ENCODE peak calls at places on chromosomes 4 and X, in four cellular contexts. T, U, V and S are unnamed samples.

GRCh38 chrX:45077748-45078424 is 122.8 kb downstream of the DIPK2B start:
- DNase-seq in T (no peak), U (no peak), V (no peak), S (no peak)

GRCh38 chr4:148341980-148342800 is 100.0 kb downstream of the NR3C2 start:
- DNase-seq in T (no peak), U (no peak), V (no peak), S (no peak)

GRCh38 chrX:110173192-110174175 is 144.4 kb downstream of the AMMECR1 start:
- DNase-seq in T (peak; percentile 86), U (no peak), V (no peak), S (no peak)

GRCh38 chrX:54529166-54529558 is 857 bp upstream of the GNL3L start:
- DNase-seq in T (no peak), U (no peak), V (no peak), S (peak; percentile 2)

GRCh38 chr4:153137168-153137567 is 67.1 kb upstream of the TRIM2 start:
- DNase-seq in T (peak; percentile 73), U (peak; percentile 46), V (no peak), S (no peak)

GRCh38 chrX:68896581-68896980 is 67.8 kb downstream of the EFNB1 start:
- DNase-seq in T (no peak), U (no peak), V (no peak), S (no peak)

GRCh38 chrX:66677430-66677829 is 38.6 kb upstream of the EDA2R start:
- DNase-seq in T (no peak), U (no peak), V (no peak), S (no peak)

GRCh38 chrX:46573331-46573895 is at the start of gene CHST7:
- DNase-seq in T (peak; percentile 76), U (peak; percentile 36), V (peak; percentile 10), S (peak; percentile 72)

GRCh38 chrX:85109235-85109634 is 105.6 kb downstream of the APOOL start:
- DNase-seq in T (peak; percentile 31), U (no peak), V (peak; percentile 3), S (no peak)

GRCh38 chr4:185656467-185656890 is 121.2 kb upstream of the PDLIM3 start:
- DNase-seq in T (peak; percentile 4), U (peak; percentile 52), V (peak; percentile 47), S (no peak)

GRCh38 chrX:71870337-71871098 is 40.1 kb upstream of the NHSL2 start:
- DNase-seq in T (peak; percentile 55), U (no peak), V (no peak), S (peak; percentile 44)

GRCh38 chrX:5474282-5474681 is 754.4 kb downstream of the NLGN4X start:
- DNase-seq in T (peak; percentile 4), U (no peak), V (no peak), S (no peak)

GRCh38 chr4:139633195-139633594 is 32.4 kb upstream of the MGST2 start:
- DNase-seq in T (peak; percentile 11), U (no peak), V (no peak), S (no peak)

GRCh38 chr4:168336837-168337549 is 18.4 kb upstream of the DDX60 start:
- DNase-seq in T (no peak), U (no peak), V (no peak), S (no peak)

GRCh38 chr4:32697281-32697814 is 1977.2 kb downstream of the PCDH7 start:
- DNase-seq in T (no peak), U (no peak), V (no peak), S (no peak)

GRCh38 chr4:78220283-78220682 is 163.2 kb downstream of the FRAS1 start:
- DNase-seq in T (peak; percentile 2), U (no peak), V (no peak), S (no peak)

GRCh38 chrX:46381630-46382029 is 163.6 kb downstream of the ZNF674 start:
- DNase-seq in T (peak; percentile 46), U (no peak), V (no peak), S (peak; percentile 23)

GRCh38 chr4:143035661-143036060 is 149.1 kb upstream of the USP38 start:
- DNase-seq in T (no peak), U (no peak), V (no peak), S (no peak)

GRCh38 chr4:47075241-47075640 is 43.9 kb downstream of the GABRB1 start:
- DNase-seq in T (peak; percentile 51), U (no peak), V (no peak), S (no peak)

GRCh38 chrX:9569875-9570274 is 105.0 kb downstream of the TBL1X start:
- DNase-seq in T (no peak), U (peak; percentile 25), V (no peak), S (no peak)

DNA sequence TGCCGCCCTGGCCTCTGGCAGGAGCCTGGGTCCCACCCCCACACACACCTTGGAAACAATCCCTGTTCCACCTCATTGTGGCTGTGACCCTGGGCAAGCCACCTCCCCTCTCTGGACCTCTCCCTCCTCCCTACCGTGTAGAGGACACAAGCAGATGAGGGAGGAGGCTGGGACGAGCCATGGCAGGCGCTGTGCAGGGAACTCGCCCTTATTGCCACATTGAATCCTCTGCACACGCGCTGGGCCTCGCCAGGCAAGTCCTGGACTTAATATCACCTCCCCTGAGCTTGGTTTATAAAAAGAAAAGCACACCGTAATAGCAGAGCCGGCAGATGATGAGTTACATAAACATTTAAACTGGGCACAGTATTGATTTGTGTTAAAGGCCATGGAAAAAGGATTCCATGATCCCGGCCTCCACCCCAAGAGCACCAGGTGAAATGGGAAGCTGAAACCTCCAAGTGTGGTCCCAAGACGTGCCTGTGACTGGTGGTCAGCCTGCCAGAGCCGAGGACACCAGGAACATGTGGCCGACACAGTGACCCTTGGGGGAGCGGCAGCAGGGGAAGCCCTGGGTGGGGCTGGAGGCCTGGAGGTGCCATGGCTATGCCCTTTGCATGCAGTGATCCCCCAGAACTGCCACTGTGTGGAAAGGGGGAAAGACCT is 81.1 kb downstream of the PPP2R2C start:
- DNase-seq in T (peak; percentile 25), U (no peak), V (no peak), S (no peak)
- H3K27me3 ChIP-seq in T (no peaks in the 10 kb centered on the region), U (peaks cover under 1% of the 10 kb centered on the region), V (no peaks in the 10 kb centered on the region), S (no peaks in the 10 kb centered on the region)

GRCh38 chrX:147914609-147915008 is 2.9 kb downstream of the FMR1 start:
- DNase-seq in T (no peak), U (no peak), V (no peak), S (no peak)
- H3K4me1 ChIP-seq in T (peaks cover 15% of the 10 kb centered on the region), U (no peaks in the 10 kb centered on the region), V (no peaks in the 10 kb centered on the region), S (peaks cover 15% of the 10 kb centered on the region)

DNA sequence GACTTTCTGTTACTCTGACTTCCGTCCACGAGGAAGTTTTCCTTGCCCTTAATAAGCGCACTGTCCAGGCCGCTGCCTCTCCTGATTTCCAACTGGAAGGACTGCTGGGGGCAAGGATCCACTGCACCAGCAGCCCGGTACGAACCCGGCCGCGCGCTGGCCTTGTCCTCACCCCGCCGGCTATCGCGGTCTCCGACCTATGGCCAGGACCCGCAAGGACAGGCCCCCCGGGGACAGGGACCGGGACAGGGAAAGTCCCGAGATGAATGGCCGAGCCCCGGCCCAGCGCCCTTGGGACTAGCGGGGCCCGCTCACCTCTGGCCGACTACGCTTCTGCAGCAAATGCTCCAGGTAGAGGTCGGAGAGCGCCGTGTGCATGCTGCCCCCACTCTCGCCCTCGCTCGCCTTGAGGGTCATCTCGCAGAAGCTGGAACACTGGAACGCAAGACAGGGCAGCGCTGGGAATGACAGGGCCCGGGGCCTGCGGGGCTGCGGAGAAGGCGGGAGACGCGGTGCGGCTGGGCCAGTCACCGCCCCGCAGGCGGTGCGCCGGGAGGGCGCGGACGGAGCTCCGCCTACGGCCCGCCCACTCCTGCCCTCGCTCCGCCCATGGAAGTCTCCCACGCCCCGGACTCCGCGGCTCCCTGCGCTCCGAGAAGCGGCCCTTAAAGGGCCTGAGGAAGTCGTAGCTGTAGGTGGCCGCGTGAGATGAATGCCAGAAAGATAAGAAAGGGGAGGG is at the start of gene MPP1:
- DNase-seq in T (peak; percentile 86), U (peak; percentile 32), V (peak; percentile 70), S (peak; percentile 75)
- H3K27me3 ChIP-seq in T (no peaks in the 10 kb centered on the region), U (peaks cover 4% of the 10 kb centered on the region), V (no peaks in the 10 kb centered on the region), S (no peaks in the 10 kb centered on the region)

DNA sequence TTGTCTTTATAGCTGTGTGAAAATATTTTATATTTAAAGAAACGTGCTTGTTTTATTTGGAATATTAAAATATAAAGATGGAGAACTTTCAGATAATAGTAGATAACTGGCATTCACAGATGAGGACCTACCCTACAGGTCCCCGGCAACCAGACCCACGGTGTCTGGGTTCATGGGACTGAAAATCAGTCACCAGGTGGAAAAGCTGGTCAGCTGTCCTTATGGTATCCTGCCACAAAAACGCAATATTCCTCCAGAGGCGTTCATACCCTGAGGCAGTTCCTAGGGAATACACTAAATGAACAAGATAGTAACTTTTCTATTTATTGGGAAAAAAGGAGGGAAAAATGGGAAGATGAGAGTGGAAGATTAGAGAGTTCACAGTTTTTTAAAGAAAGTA is 1.2 kb downstream of the TLR6 start:
- DNase-seq in T (no peak), U (no peak), V (no peak), S (no peak)
- H3K4me1 ChIP-seq in T (peaks cover 15% of the 10 kb centered on the region), U (no peaks in the 10 kb centered on the region), V (no peaks in the 10 kb centered on the region), S (no peaks in the 10 kb centered on the region)

GRCh38 chrX:154821523-154821922 is 12.9 kb downstream of the SMIM9 start:
- DNase-seq in T (no peak), U (no peak), V (no peak), S (no peak)

GRCh38 chrX:154815274-154815818 is 10.1 kb upstream of the MPP1 start:
- DNase-seq in T (no peak), U (no peak), V (no peak), S (no peak)

GRCh38 chrX:154818916-154819770 is 13.9 kb upstream of the MPP1 start:
- DNase-seq in T (no peak), U (no peak), V (no peak), S (no peak)

GRCh38 chrX:154822029-154822428 is 12.4 kb downstream of the SMIM9 start:
- DNase-seq in T (no peak), U (no peak), V (no peak), S (no peak)

GRCh38 chrX:154819771-154820341 is 14.6 kb upstream of the MPP1 start:
- DNase-seq in T (no peak), U (no peak), V (no peak), S (no peak)
- H3K27me3 ChIP-seq in T (no peaks in the 10 kb centered on the region), U (peaks cover 11% of the 10 kb centered on the region), V (no peaks in the 10 kb centered on the region), S (no peaks in the 10 kb centered on the region)

GRCh38 chr4:7051144-7051495 is 7.9 kb downstream of the TADA2B start:
- DNase-seq in T (no peak), U (no peak), V (no peak), S (no peak)
- H3K4me1 ChIP-seq in T (peaks cover 6% of the 10 kb centered on the region), U (peaks cover 4% of the 10 kb centered on the region), V (peaks cover 24% of the 10 kb centered on the region), S (no peaks in the 10 kb centered on the region)

GRCh38 chr4:48147621-48148020 is 13.6 kb upstream of the TXK start:
- DNase-seq in T (no peak), U (no peak), V (no peak), S (no peak)
- H3K27me3 ChIP-seq in T (no peaks in the 10 kb centered on the region), U (no peaks in the 10 kb centered on the region), V (no peaks in the 10 kb centered on the region), S (no peaks in the 10 kb centered on the region)

GRCh38 chr4:100289980-100290379 is 99.7 kb upstream of the DDIT4L start:
- DNase-seq in T (peak; percentile 8), U (no peak), V (no peak), S (no peak)

GRCh38 chr4:100289530-100289888 is 99.2 kb upstream of the DDIT4L start:
- DNase-seq in T (peak; percentile 22), U (no peak), V (no peak), S (no peak)

GRCh38 chr4:100288167-100288566 is 97.9 kb upstream of the DDIT4L start:
- DNase-seq in T (peak; percentile 48), U (no peak), V (no peak), S (no peak)

GRCh38 chr4:100288811-100289529 is 98.7 kb upstream of the DDIT4L start:
- DNase-seq in T (no peak), U (no peak), V (no peak), S (no peak)

DNA sequence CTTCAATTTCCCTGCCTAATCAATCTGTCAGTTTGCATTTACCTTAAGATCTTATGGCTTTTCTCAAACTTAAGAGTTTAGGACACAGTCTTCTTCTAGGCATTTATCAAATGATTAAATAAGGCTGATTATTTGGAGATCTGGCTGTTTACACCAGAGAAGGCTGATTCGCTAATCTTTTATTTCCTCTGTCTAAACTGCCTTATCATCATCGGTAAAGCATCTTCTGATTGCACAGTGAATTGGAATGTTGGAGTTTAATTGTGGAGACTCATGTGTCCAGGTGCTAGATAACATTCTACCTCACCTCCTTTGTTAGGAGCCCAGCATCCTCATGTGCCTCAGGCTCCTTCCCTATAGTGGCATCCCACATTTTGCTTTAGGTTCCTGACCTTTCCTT is 100.3 kb upstream of the DDIT4L start:
- DNase-seq in T (peak; percentile 23), U (no peak), V (no peak), S (no peak)
- H3K4me1 ChIP-seq in T (peaks cover 12% of the 10 kb centered on the region), U (no peaks in the 10 kb centered on the region), V (no peaks in the 10 kb centered on the region), S (no peaks in the 10 kb centered on the region)